ENCODE peak calls at places on chromosomes 6 and 20, in ten cellular contexts. One of them, this sample, is unnamed.
A peak's percentile ranks its signal among the peaks of the same experiment; 100 is the strongest.

GRCh38 chr20:52812231-52812847 is 159.8 kb upstream of the TSHZ2 start:
- DNase-seq in A549: peak; percentile 10
- DNase-seq in uterus: no peak
- DNase-seq in heart right ventricle: no peak
- DNase-seq in ovary: no peak
- DNase-seq in adrenal gland: peak; percentile 66
- DNase-seq in heart left ventricle: no peak
- DNase-seq in sigmoid colon: no peak
- DNase-seq in tibial nerve: no peak
- DNase-seq in colonic mucosa: no peak
- DNase-seq in this sample: no peak

GRCh38 chr20:14344746-14345145 is 7.3 kb upstream of the FLRT3 start:
- DNase-seq in heart right ventricle: no peak
- DNase-seq in tibial nerve: no peak
- DNase-seq in uterus: no peak
- DNase-seq in A549: peak; percentile 70
- DNase-seq in adrenal gland: no peak
- DNase-seq in sigmoid colon: no peak
- DNase-seq in ovary: no peak
- DNase-seq in colonic mucosa: no peak
- DNase-seq in heart left ventricle: no peak
- DNase-seq in this sample: no peak

GRCh38 chr6:30749554-30750378 is 5.4 kb upstream of the IER3 start:
- DNase-seq in ovary: no peak
- DNase-seq in uterus: no peak
- DNase-seq in adrenal gland: no peak
- DNase-seq in A549: peak; percentile 79
- DNase-seq in sigmoid colon: no peak
- DNase-seq in tibial nerve: no peak
- DNase-seq in heart right ventricle: no peak
- DNase-seq in heart left ventricle: no peak
- DNase-seq in colonic mucosa: peak; percentile 85
- DNase-seq in this sample: peak; percentile 74

GRCh38 chr6:10351678-10352220 is 63.1 kb downstream of the TFAP2A start:
- DNase-seq in adrenal gland: no peak
- DNase-seq in colonic mucosa: no peak
- DNase-seq in tibial nerve: no peak
- DNase-seq in sigmoid colon: no peak
- DNase-seq in heart right ventricle: no peak
- DNase-seq in A549: no peak
- DNase-seq in ovary: no peak
- DNase-seq in heart left ventricle: no peak
- DNase-seq in uterus: no peak
- DNase-seq in this sample: no peak

GRCh38 chr20:49268600-49269365 is 9.1 kb downstream of the ZNFX1 start:
- DNase-seq in ovary: no peak
- DNase-seq in heart left ventricle: no peak
- DNase-seq in uterus: no peak
- DNase-seq in tibial nerve: no peak
- DNase-seq in adrenal gland: no peak
- DNase-seq in A549: no peak
- DNase-seq in heart right ventricle: no peak
- DNase-seq in colonic mucosa: no peak
- DNase-seq in sigmoid colon: no peak
- DNase-seq in this sample: no peak

GRCh38 chr6:142744836-142745235 is 200.1 kb downstream of the HIVEP2 start:
- DNase-seq in colonic mucosa: no peak
- DNase-seq in adrenal gland: no peak
- DNase-seq in sigmoid colon: no peak
- DNase-seq in A549: no peak
- DNase-seq in ovary: no peak
- DNase-seq in uterus: no peak
- DNase-seq in tibial nerve: no peak
- DNase-seq in heart left ventricle: no peak
- DNase-seq in heart right ventricle: no peak
- DNase-seq in this sample: no peak

GRCh38 chr20:57676517-57677322 is 33.1 kb downstream of the PMEPA1 start:
- DNase-seq in heart right ventricle: no peak
- DNase-seq in colonic mucosa: peak; percentile 74
- DNase-seq in adrenal gland: no peak
- DNase-seq in tibial nerve: no peak
- DNase-seq in heart left ventricle: no peak
- DNase-seq in uterus: no peak
- DNase-seq in sigmoid colon: no peak
- DNase-seq in ovary: no peak
- DNase-seq in A549: no peak
- DNase-seq in this sample: no peak

GRCh38 chr6:35804996-35805736 is at the start of gene LHFPL5:
- DNase-seq in tibial nerve: no peak
- DNase-seq in heart right ventricle: peak; percentile 48
- DNase-seq in A549: no peak
- DNase-seq in adrenal gland: peak; percentile 47
- DNase-seq in colonic mucosa: peak; percentile 32
- DNase-seq in ovary: peak; percentile 47
- DNase-seq in heart left ventricle: peak; percentile 45
- DNase-seq in sigmoid colon: no peak
- DNase-seq in uterus: no peak
- DNase-seq in this sample: peak; percentile 72

GRCh38 chr20:57618091-57618765 is 2.0 kb downstream of the ZBP1 start:
- DNase-seq in ovary: no peak
- DNase-seq in heart right ventricle: no peak
- DNase-seq in uterus: no peak
- DNase-seq in colonic mucosa: peak; percentile 81
- DNase-seq in adrenal gland: no peak
- DNase-seq in tibial nerve: no peak
- DNase-seq in A549: peak; percentile 59
- DNase-seq in sigmoid colon: no peak
- DNase-seq in heart left ventricle: no peak
- DNase-seq in this sample: no peak

GRCh38 chr6:127420558-127420957 is 38.6 kb downstream of the KIAA0408 start:
- DNase-seq in heart right ventricle: no peak
- DNase-seq in ovary: no peak
- DNase-seq in uterus: peak; percentile 27
- DNase-seq in adrenal gland: peak; percentile 75
- DNase-seq in heart left ventricle: peak; percentile 43
- DNase-seq in colonic mucosa: peak; percentile 42
- DNase-seq in tibial nerve: peak; percentile 26
- DNase-seq in A549: peak; percentile 84
- DNase-seq in sigmoid colon: peak; percentile 85
- DNase-seq in this sample: peak; percentile 44

GRCh38 chr20:829531-829930 is 4.0 kb upstream of the FAM110A start:
- DNase-seq in uterus: no peak
- DNase-seq in sigmoid colon: peak; percentile 12
- DNase-seq in tibial nerve: no peak
- DNase-seq in heart left ventricle: no peak
- DNase-seq in heart right ventricle: no peak
- DNase-seq in colonic mucosa: no peak
- DNase-seq in A549: no peak
- DNase-seq in ovary: no peak
- DNase-seq in adrenal gland: no peak
- DNase-seq in this sample: no peak

GRCh38 chr6:82385961-82386360 is 22.3 kb downstream of the TPBG start:
- DNase-seq in adrenal gland: no peak
- DNase-seq in ovary: no peak
- DNase-seq in heart left ventricle: no peak
- DNase-seq in sigmoid colon: no peak
- DNase-seq in tibial nerve: no peak
- DNase-seq in colonic mucosa: no peak
- DNase-seq in heart right ventricle: no peak
- DNase-seq in uterus: no peak
- DNase-seq in A549: no peak
- DNase-seq in this sample: peak; percentile 33

GRCh38 chr20:12372557-12372956 is 454.9 kb downstream of the BTBD3 start:
- DNase-seq in sigmoid colon: no peak
- DNase-seq in heart left ventricle: no peak
- DNase-seq in colonic mucosa: no peak
- DNase-seq in heart right ventricle: no peak
- DNase-seq in adrenal gland: no peak
- DNase-seq in A549: no peak
- DNase-seq in ovary: no peak
- DNase-seq in uterus: no peak
- DNase-seq in tibial nerve: no peak
- DNase-seq in this sample: no peak

GRCh38 chr6:105111871-105112270 is 67.9 kb downstream of the POPDC3 start:
- DNase-seq in ovary: no peak
- DNase-seq in heart left ventricle: no peak
- DNase-seq in sigmoid colon: no peak
- DNase-seq in uterus: no peak
- DNase-seq in A549: no peak
- DNase-seq in heart right ventricle: no peak
- DNase-seq in adrenal gland: no peak
- DNase-seq in colonic mucosa: no peak
- DNase-seq in tibial nerve: no peak
- DNase-seq in this sample: no peak
- TF ChIP-seq CTCF in ovary: no peak
- TF ChIP-seq CTCF in heart left ventricle: no peak
- TF ChIP-seq CTCF in sigmoid colon: no peak
- TF ChIP-seq CTCF in uterus: no peak
- TF ChIP-seq CTCF in A549: no peak
- TF ChIP-seq CTCF in heart right ventricle: no peak
- TF ChIP-seq CTCF in adrenal gland: no peak
- TF ChIP-seq CTCF in colonic mucosa: no peak
- TF ChIP-seq CTCF in tibial nerve: no peak
- TF ChIP-seq CTCF in this sample: no peak

DNA sequence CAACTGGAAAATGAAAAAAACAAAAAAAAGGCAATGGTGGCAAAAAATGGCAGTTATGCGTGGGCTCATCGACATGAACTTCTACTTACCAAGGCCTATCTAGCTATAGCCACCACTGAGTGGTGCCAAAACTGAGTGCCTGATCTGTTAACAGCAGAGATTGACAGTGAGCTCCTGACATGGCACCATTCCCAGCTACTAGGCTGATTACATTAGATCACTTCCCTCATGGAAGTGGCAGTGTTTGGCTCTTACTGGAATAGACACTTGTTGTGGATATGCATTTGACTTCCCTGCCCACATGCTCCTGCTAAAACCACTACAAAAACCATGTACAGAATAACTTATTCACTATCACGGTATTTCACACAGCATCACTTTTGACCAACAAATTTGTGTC is 216.1 kb upstream of the SGK1 start:
- DNase-seq in tibial nerve: no peak
- DNase-seq in colonic mucosa: no peak
- DNase-seq in sigmoid colon: no peak
- DNase-seq in heart right ventricle: no peak
- DNase-seq in ovary: no peak
- DNase-seq in adrenal gland: no peak
- DNase-seq in A549: no peak
- DNase-seq in heart left ventricle: peak; percentile 34
- DNase-seq in uterus: no peak
- DNase-seq in this sample: peak; percentile 36
- H3K27ac ChIP-seq in tibial nerve: peak overlapping the region; percentile 73
- H3K27ac ChIP-seq in colonic mucosa: no peak overlapping the region
- H3K27ac ChIP-seq in sigmoid colon: no peak overlapping the region
- H3K27ac ChIP-seq in heart right ventricle: no peak overlapping the region
- H3K27ac ChIP-seq in ovary: no peak overlapping the region
- H3K27ac ChIP-seq in adrenal gland: no peak overlapping the region
- H3K27ac ChIP-seq in A549: peak overlapping the region; percentile 48
- H3K27ac ChIP-seq in heart left ventricle: peak overlapping the region; percentile 34
- H3K27ac ChIP-seq in uterus: no peak overlapping the region
- H3K27ac ChIP-seq in this sample: no peak overlapping the region

GRCh38 chr6:87926072-87926471 is 121.6 kb upstream of the SPACA1 start:
- DNase-seq in A549: no peak
- DNase-seq in uterus: no peak
- DNase-seq in sigmoid colon: no peak
- DNase-seq in heart right ventricle: no peak
- DNase-seq in tibial nerve: no peak
- DNase-seq in heart left ventricle: no peak
- DNase-seq in colonic mucosa: no peak
- DNase-seq in ovary: no peak
- DNase-seq in adrenal gland: no peak
- DNase-seq in this sample: no peak

GRCh38 chr6:87923389-87924050 is 124.1 kb upstream of the SPACA1 start:
- DNase-seq in colonic mucosa: no peak
- DNase-seq in heart left ventricle: no peak
- DNase-seq in adrenal gland: no peak
- DNase-seq in ovary: no peak
- DNase-seq in uterus: no peak
- DNase-seq in tibial nerve: no peak
- DNase-seq in heart right ventricle: no peak
- DNase-seq in A549: no peak
- DNase-seq in sigmoid colon: no peak
- DNase-seq in this sample: no peak

GRCh38 chr6:87926687-87927086 is 121.0 kb upstream of the SPACA1 start:
- DNase-seq in heart left ventricle: no peak
- DNase-seq in A549: no peak
- DNase-seq in ovary: no peak
- DNase-seq in colonic mucosa: no peak
- DNase-seq in tibial nerve: no peak
- DNase-seq in sigmoid colon: no peak
- DNase-seq in adrenal gland: no peak
- DNase-seq in heart right ventricle: no peak
- DNase-seq in uterus: no peak
- DNase-seq in this sample: no peak

GRCh38 chr6:87922947-87923330 is 124.7 kb upstream of the SPACA1 start:
- DNase-seq in ovary: no peak
- DNase-seq in heart left ventricle: no peak
- DNase-seq in A549: no peak
- DNase-seq in sigmoid colon: no peak
- DNase-seq in colonic mucosa: no peak
- DNase-seq in adrenal gland: no peak
- DNase-seq in uterus: no peak
- DNase-seq in heart right ventricle: no peak
- DNase-seq in tibial nerve: no peak
- DNase-seq in this sample: no peak

DNA sequence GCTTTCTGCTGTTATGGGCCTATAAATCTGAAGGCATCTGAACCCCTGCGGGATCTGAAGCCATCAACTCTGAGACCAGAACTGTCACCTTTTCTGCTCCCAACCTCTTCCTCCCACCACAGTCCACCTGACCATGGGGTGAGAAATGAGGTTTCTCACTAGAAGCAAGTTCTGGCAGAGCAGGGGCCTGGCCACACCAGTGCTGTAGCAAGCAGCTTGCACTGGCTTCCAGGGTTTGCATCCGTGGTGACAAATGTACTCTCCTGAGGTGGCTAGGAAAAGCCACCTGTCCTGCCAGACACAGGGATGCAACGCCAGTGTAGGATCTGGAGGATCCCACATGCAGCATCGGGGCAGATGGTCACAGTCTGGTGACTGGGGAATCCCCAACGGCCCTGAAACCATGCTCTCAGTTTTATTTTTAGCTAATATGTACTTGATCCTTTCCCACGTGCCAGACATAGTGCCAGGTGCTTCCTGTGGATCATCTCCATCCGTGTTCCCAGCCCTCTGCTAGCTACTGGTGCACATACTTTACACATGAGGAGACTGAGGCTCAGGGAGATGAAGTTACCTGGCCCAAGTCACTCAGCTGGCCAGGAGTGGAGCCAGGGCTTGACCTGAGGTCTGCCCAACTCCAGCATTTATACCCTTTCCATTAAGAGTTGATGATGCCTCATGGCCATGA is 122.1 kb upstream of the SPACA1 start:
- DNase-seq in adrenal gland: no peak
- DNase-seq in colonic mucosa: peak; percentile 23
- DNase-seq in uterus: no peak
- DNase-seq in sigmoid colon: no peak
- DNase-seq in heart left ventricle: no peak
- DNase-seq in tibial nerve: no peak
- DNase-seq in heart right ventricle: no peak
- DNase-seq in ovary: no peak
- DNase-seq in A549: no peak
- DNase-seq in this sample: no peak
- H3K4me3 ChIP-seq in adrenal gland: no peak overlapping the region
- H3K4me3 ChIP-seq in colonic mucosa: no peak overlapping the region
- H3K4me3 ChIP-seq in uterus: no peak overlapping the region
- H3K4me3 ChIP-seq in sigmoid colon: no peak overlapping the region
- H3K4me3 ChIP-seq in heart left ventricle: no peak overlapping the region
- H3K4me3 ChIP-seq in tibial nerve: no peak overlapping the region
- H3K4me3 ChIP-seq in heart right ventricle: no peak overlapping the region
- H3K4me3 ChIP-seq in ovary: no peak overlapping the region
- H3K4me3 ChIP-seq in A549: no peak overlapping the region
- H3K4me3 ChIP-seq in this sample: no peak overlapping the region

GRCh38 chr20:9363673-9364072 is 150.7 kb upstream of the LAMP5 start:
- DNase-seq in heart right ventricle: no peak
- DNase-seq in A549: no peak
- DNase-seq in heart left ventricle: no peak
- DNase-seq in ovary: no peak
- DNase-seq in colonic mucosa: no peak
- DNase-seq in adrenal gland: no peak
- DNase-seq in uterus: no peak
- DNase-seq in sigmoid colon: no peak
- DNase-seq in tibial nerve: no peak
- DNase-seq in this sample: no peak
- TF ChIP-seq CTCF in heart right ventricle: no peak
- TF ChIP-seq CTCF in A549: no peak
- TF ChIP-seq CTCF in heart left ventricle: no peak
- TF ChIP-seq CTCF in ovary: no peak
- TF ChIP-seq CTCF in colonic mucosa: no peak
- TF ChIP-seq CTCF in adrenal gland: no peak
- TF ChIP-seq CTCF in uterus: no peak
- TF ChIP-seq CTCF in sigmoid colon: no peak
- TF ChIP-seq CTCF in tibial nerve: no peak
- TF ChIP-seq CTCF in this sample: no peak